ENCODE peak calls at places on chromosomes 16 and 17, in six cellular contexts. J is progenitor cell of endocrine pancreas, T is NCI-H2171, D is NCI-H748 treated with DMSO at 0.1 percent for 48 hours, I is GM19239, Q is HT-29. C is an unnamed sample.
A peak's percentile ranks its signal among the peaks of the same experiment; 100 is the strongest.

GRCh38 chr16:10971560-10971961 is 27.2 kb downstream of the CLEC16A start:
- DNase-seq in Q (peak; percentile 67), I (no peak), T (peak; percentile 69), D (peak; percentile 40), J (peak; percentile 19), C (no peak)

GRCh38 chr16:3094289-3095027 is 4.6 kb downstream of the ZSCAN10 start:
- DNase-seq in D (peak; percentile 36), Q (peak; percentile 71), I (peak; percentile 65), J (no peak), T (no peak), C (peak; percentile 25)

GRCh38 chr17:57986841-57987581 is 1.0 kb downstream of the VEZF1 start:
- DNase-seq in I (no peak), D (no peak), J (peak; percentile 18), T (peak; percentile 47), Q (peak; percentile 63), C (no peak)

GRCh38 chr16:30184430-30185140 is 1.2 kb downstream of the CORO1A start:
- DNase-seq in D (peak; percentile 41), T (peak; percentile 9), J (no peak), Q (peak; percentile 14), I (no peak), C (no peak)

GRCh38 chr16:24539850-24540484 is 601 bp downstream of the RBBP6 start:
- DNase-seq in Q (peak; percentile 45), I (no peak), D (no peak), T (peak; percentile 30), J (no peak), C (no peak)

GRCh38 chr16:85514295-85514600 is 98.9 kb upstream of the GSE1 start:
- DNase-seq in T (no peak), I (no peak), Q (no peak), D (no peak), J (no peak), C (no peak)

GRCh38 chr16:86092586-86093480 is 193.9 kb downstream of the IRF8 start:
- DNase-seq in I (no peak), T (no peak), Q (no peak), J (no peak), D (no peak), C (no peak)

GRCh38 chr17:66885417-66885816 is 50.5 kb downstream of the CACNG5 start:
- DNase-seq in D (no peak), J (no peak), T (peak; percentile 10), Q (no peak), I (no peak), C (no peak)

GRCh38 chr17:50258647-50259483 is 15.4 kb upstream of the TMEM92 start:
- DNase-seq in T (no peak), D (no peak), J (no peak), I (no peak), Q (no peak), C (no peak)

GRCh38 chr17:2758870-2759269 is 9.4 kb upstream of the CCDC92B start:
- DNase-seq in D (no peak), Q (no peak), I (no peak), T (no peak), J (no peak), C (no peak)

GRCh38 chr17:83199500-83200201 is 120.2 kb downstream of the METRNL start:
- DNase-seq in Q (no peak), I (peak; percentile 54), J (no peak), T (no peak), D (no peak), C (no peak)

GRCh38 chr16:87483481-87483880 is 9.3 kb downstream of the ZCCHC14 start:
- DNase-seq in J (no peak), I (no peak), T (no peak), D (no peak), Q (no peak), C (no peak)

GRCh38 chr17:31313982-31314787 is at the start of gene EVI2B:
- DNase-seq in Q (no peak), T (no peak), D (no peak), I (no peak), J (no peak), C (no peak)

GRCh38 chr17:41678411-41678906 is 10.2 kb upstream of the EIF1 start:
- DNase-seq in D (no peak), I (no peak), J (no peak), T (no peak), Q (peak; percentile 31), C (no peak)

GRCh38 chr16:528111-529011 is 849 bp downstream of the CAPN15 start:
- DNase-seq in Q (peak; percentile 71), D (no peak), T (no peak), I (no peak), J (no peak), C (no peak)

GRCh38 chr16:89256651-89257254 is 39.2 kb downstream of the ZNF778 start:
- DNase-seq in J (no peak), T (peak; percentile 6), I (no peak), Q (peak; percentile 72), D (no peak), C (peak; percentile 41)

GRCh38 chr17:48547839-48548686 is 3.2 kb upstream of the HOXB2 start:
- DNase-seq in Q (no peak), D (no peak), T (no peak), I (no peak), J (no peak), C (peak; percentile 46)

C was measured in NCI-H1930.